ENCODE peak calls at places on chromosome 3, in four cellular contexts. F, N, E and B are unnamed samples.

GRCh38 chr3:149247929-149248691 is 26.5 kb upstream of the CP start:
- DNase-seq in E (peak), F (peak), N (peak), B (no peak)

GRCh38 chr3:194251461-194251860 is 99.7 kb downstream of the CPN2 start:
- DNase-seq in N (no peak), F (no peak), E (no peak), B (no peak)

GRCh38 chr3:141933421-141934300 is 57.2 kb downstream of the ATP1B3 start:
- DNase-seq in E (no peak), N (no peak), F (no peak), B (no peak)

GRCh38 chr3:30539772-30540171 is 66.6 kb upstream of the TGFBR2 start:
- DNase-seq in F (no peak), N (no peak), E (peak), B (no peak)

GRCh38 chr3:127671523-127672428 is 976 bp upstream of the ABTB1 start:
- DNase-seq in N (peak), E (no peak), F (peak), B (peak)

GRCh38 chr3:115448856-115449255 is 174.5 kb upstream of the GAP43 start:
- DNase-seq in N (no peak), E (no peak), F (no peak), B (no peak)

GRCh38 chr3:98331329-98331728 is 22.3 kb upstream of the OR5K4 start:
- DNase-seq in E (no peak), N (no peak), F (peak), B (no peak)

GRCh38 chr3:108223928-108224327 is 1.7 kb upstream of the IFT57 start:
- DNase-seq in E (no peak), N (peak), F (no peak), B (no peak)

GRCh38 chr3:105729662-105730061 is 139.2 kb downstream of the CBLB start:
- DNase-seq in N (no peak), E (peak), F (no peak), B (no peak)

GRCh38 chr3:171865191-171865865 is 22.2 kb downstream of the TMEM212 start:
- DNase-seq in F (no peak), E (no peak), N (peak), B (no peak)

GRCh38 chr3:23985752-23986544 is 40.9 kb downstream of the NR1D2 start:
- DNase-seq in N (no peak), E (no peak), F (peak), B (no peak)

GRCh38 chr3:46496745-46497555 is 826 bp upstream of the RTP3 start:
- DNase-seq in E (no peak), N (peak), F (peak), B (peak)

GRCh38 chr3:108100906-108101305 is 10.1 kb upstream of the CD47 start:
- DNase-seq in F (peak), N (peak), E (no peak), B (peak)

GRCh38 chr3:125350597-125350996 is 24.5 kb downstream of the ZNF148 start:
- DNase-seq in E (no peak), N (no peak), F (peak), B (no peak)

GRCh38 chr3:19104459-19104858 is 43.9 kb upstream of the KCNH8 start:
- DNase-seq in N (no peak), F (no peak), E (no peak), B (no peak)

GRCh38 chr3:196932600-196932999 is 9.7 kb downstream of the NCBP2 start:
- DNase-seq in E (no peak), F (peak), N (no peak), B (peak)

GRCh38 chr3:165210727-165211126 is 14.5 kb upstream of the SLITRK3 start:
- DNase-seq in F (no peak), N (no peak), E (no peak), B (no peak)

GRCh38 chr3:23698652-23699313 is 107.0 kb upstream of the UBE2E1 start:
- DNase-seq in F (peak), N (no peak), E (no peak), B (no peak)

GRCh38 chr3:69143055-69143454 is 20.7 kb upstream of the LMOD3 start:
- DNase-seq in N (no peak), F (no peak), E (no peak), B (no peak)

GRCh38 chr3:14411988-14412387 is 9.6 kb downstream of the SLC6A6 start:
- DNase-seq in E (no peak), N (no peak), F (no peak), B (no peak)

GRCh38 chr3:153625506-153625905 is 463.5 kb downstream of the RAP2B start:
- DNase-seq in F (no peak), N (peak), E (no peak), B (no peak)

GRCh38 chr3:38604246-38604645 is 45.2 kb downstream of the SCN5A start:
- DNase-seq in N (no peak), E (no peak), F (no peak), B (no peak)

GRCh38 chr3:66336358-66336766 is 115.6 kb downstream of the SLC25A26 start:
- DNase-seq in F (no peak), N (no peak), E (peak), B (no peak)

GRCh38 chr3:155192957-155193746 is 100.3 kb downstream of the STRIT1 start:
- DNase-seq in E (no peak), N (no peak), F (no peak), B (no peak)

GRCh38 chr3:159913712-159914414 is 74.8 kb upstream of the IL12A start:
- DNase-seq in E (no peak), F (no peak), N (no peak), B (no peak)

GRCh38 chr3:125381743-125382142 is 6.6 kb upstream of the ZNF148 start:
- DNase-seq in N (peak), E (no peak), F (peak), B (no peak)

GRCh38 chr3:194784341-194784740 is 98.7 kb downstream of the FAM43A start:
- DNase-seq in F (no peak), N (no peak), E (no peak), B (no peak)

GRCh38 chr3:37494206-37494605 is 319.8 kb upstream of the LRRFIP2 start:
- DNase-seq in N (peak), E (no peak), F (no peak), B (no peak)

GRCh38 chr3:120429921-120430361 is 20.9 kb downstream of the FSTL1 start:
- DNase-seq in F (no peak), N (no peak), E (peak), B (no peak)

GRCh38 chr3:129611812-129612349 is 5.4 kb upstream of the PLXND1 start:
- DNase-seq in E (peak), F (no peak), N (no peak), B (no peak)

GRCh38 chr3:65196663-65197062 is 508.9 kb upstream of the ADAMTS9 start:
- DNase-seq in F (no peak), E (peak), N (no peak), B (no peak)

GRCh38 chr3:188863999-188864406 is 307.8 kb upstream of the TPRG1 start:
- DNase-seq in F (no peak), E (peak), N (no peak), B (no peak)

GRCh38 chr3:187368765-187369450 is 723 bp downstream of the RTP4 start:
- DNase-seq in E (no peak), N (peak), F (peak), B (peak)

GRCh38 chr3:64240445-64240844 is 15.2 kb upstream of the PRICKLE2 start:
- DNase-seq in F (no peak), N (no peak), E (no peak), B (no peak)

GRCh38 chr3:119595639-119596329 is 1.9 kb upstream of the PLA1A start:
- DNase-seq in F (peak), E (no peak), N (no peak), B (no peak)

GRCh38 chr3:177005718-177006405 is 191.4 kb downstream of the TBL1XR1 start:
- DNase-seq in N (no peak), F (no peak), E (no peak), B (no peak)

GRCh38 chr3:61526307-61526706 is 35.1 kb upstream of the PTPRG start:
- DNase-seq in N (no peak), E (no peak), F (no peak), B (no peak)

DNA sequence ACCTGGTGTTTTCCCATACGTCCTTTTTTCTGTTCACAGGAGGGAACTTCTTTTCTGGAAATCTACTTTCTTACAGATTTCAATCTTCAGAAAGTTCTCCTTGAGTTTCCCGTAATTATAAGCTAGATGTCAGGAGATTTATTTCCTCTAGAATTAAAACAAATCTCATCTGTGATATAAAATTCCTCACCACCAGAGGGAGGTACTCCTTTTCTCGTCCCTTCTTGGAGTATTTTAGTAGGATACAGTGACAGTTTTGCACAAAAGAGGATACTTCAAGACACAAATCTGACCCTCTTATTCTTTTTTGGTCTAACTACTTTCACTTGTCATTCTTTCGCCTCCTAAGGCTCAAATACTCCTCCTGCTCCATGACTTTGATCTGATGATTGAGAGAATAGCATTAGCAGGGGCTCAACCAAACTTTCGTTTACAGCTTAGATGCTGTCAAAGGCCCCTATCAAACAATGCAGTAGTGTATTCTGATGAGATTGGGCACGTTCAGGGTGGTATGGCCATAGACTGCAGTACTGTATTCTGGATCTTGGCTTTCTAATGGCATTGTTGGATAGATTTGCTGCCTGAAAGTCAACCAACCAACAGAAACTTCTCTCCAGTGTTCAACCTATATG is 38.0 kb downstream of the TMEM41A start:
- DNase-seq in F (peak), N (peak), E (peak), B (peak)
- TF ChIP-seq CTCF in F (no peak), N (no peak), E (peak), B (no peak)

GRCh38 chr3:190716961-190717360 is 145.5 kb downstream of the GMNC start:
- DNase-seq in N (no peak), E (no peak), F (no peak), B (no peak)

GRCh38 chr3:190718691-190719090 is 143.8 kb downstream of the GMNC start:
- DNase-seq in N (no peak), F (no peak), E (peak), B (no peak)

GRCh38 chr3:190722181-190722905 is 140.2 kb downstream of the GMNC start:
- DNase-seq in N (no peak), E (peak), F (no peak), B (no peak)

GRCh38 chr3:190721330-190721729 is 141.2 kb downstream of the GMNC start:
- DNase-seq in E (no peak), F (peak), N (no peak), B (peak)

DNA sequence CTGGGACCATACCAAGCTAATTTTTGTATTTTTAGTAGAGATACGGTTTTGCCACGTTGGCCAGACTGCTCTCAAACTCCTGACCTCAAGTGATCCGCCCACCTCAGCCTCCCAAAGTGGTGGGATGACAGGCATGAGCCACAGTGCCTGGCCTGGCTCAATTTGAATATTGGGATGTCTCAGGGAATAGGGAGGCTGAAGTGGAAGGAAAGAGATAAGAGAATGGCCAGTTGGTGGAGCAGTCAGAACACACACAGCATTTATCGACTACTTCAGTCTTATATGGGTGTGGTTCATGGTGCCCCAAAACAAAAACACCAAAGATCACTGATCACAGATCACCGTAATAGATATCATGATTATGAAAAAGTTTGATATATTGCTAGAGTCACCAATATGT is 144.4 kb downstream of the GMNC start:
- DNase-seq in N (no peak), E (no peak), F (no peak), B (no peak)
- TF ChIP-seq CTCF in N (no peak), E (no peak), F (no peak), B (no peak)

GRCh38 chr3:94234177-94234788 is 171.4 kb downstream of the NSUN3 start:
- DNase-seq in N (peak), E (peak), F (peak), B (peak)
- TF ChIP-seq CTCF in N (peak), E (peak), F (peak), B (peak)

DNA sequence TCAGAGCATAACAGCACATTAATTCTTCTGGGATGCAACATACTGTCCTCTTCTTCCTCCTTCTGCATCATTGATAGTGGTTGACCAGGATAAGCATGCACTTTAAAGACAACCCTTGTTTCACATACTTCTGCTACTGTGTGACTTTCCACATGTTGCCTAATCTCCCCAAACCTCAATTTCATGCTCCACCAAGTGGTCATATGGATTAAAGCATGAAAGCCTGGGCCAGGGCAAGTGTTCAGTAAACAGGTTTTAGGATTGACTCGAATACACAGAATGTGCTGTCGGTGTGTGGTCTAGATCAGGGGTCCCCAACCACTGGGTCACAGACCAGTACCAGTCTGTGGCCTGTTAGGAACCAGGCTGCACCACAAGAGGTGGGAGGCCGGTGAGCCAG is 22.5 kb upstream of the BFSP2 start:
- DNase-seq in E (peak), N (peak), F (peak), B (peak)
- TF ChIP-seq CTCF in E (peak), N (peak), F (peak), B (peak)

GRCh38 chr3:43768594-43768993 is 77.9 kb downstream of the ABHD5 start:
- DNase-seq in N (no peak), E (no peak), F (no peak), B (no peak)
- TF ChIP-seq CTCF in N (no peak), E (no peak), F (no peak), B (no peak)

GRCh38 chr3:53812434-53812833 is 33.8 kb downstream of the CHDH start:
- DNase-seq in E (no peak), N (no peak), F (peak), B (no peak)
- TF ChIP-seq CTCF in E (peak), N (no peak), F (peak), B (no peak)

DNA sequence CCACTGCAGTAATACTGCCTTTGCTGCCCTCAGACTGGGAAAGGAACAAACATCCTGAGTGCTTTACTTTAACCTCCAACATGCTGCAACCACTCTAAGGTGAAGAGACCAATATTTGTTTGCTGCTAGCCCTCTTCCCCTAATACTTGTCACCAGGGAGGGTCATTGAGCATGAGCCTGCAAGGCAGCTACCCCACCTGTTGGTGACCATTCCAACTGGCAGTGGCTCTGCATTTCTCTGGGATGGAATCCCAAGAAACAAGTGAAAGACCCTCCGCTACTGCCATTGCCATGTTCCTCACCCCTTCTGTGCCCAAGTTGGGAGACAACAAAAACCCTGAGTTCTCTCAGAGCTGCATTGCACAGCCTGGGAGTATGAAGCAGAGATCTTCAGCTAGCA is 462.7 kb downstream of the ZBBX start:
- DNase-seq in E (no peak), N (no peak), F (no peak), B (no peak)
- TF ChIP-seq CTCF in E (no peak), N (no peak), F (no peak), B (no peak)